ENCODE peak calls at places on chromosome 1, in four cellular contexts. T is tibial artery, V is Ammon's horn, N is T-helper 9 cell. Y is an unnamed sample.

GRCh38 chr1:84611091-84611490 is 36.9 kb upstream of the CTBS start:
- DNase-seq in T (no peak), V (no peak), N (no peak), Y (no peak)

GRCh38 chr1:99503276-99503747 is 142.6 kb upstream of the PALMD start:
- DNase-seq in V (no peak), N (no peak), T (no peak), Y (no peak)

GRCh38 chr1:53372501-53372951 is 44.7 kb upstream of the LRP8 start:
- DNase-seq in N (no peak), T (peak), V (no peak), Y (no peak)

GRCh38 chr1:23385119-23385621 is 15.5 kb upstream of the ZNF436 start:
- DNase-seq in T (no peak), V (no peak), N (no peak), Y (no peak)

GRCh38 chr1:92483442-92484170 is 3.1 kb downstream of the GFI1 start:
- DNase-seq in V (no peak), T (no peak), N (peak), Y (peak)

GRCh38 chr1:27377760-27378495 is 3.3 kb upstream of the FCN3 start:
- DNase-seq in T (no peak), V (no peak), N (no peak), Y (no peak)

GRCh38 chr1:186655877-186656276 is 24.3 kb downstream of the PTGS2 start:
- DNase-seq in V (no peak), T (no peak), N (no peak), Y (no peak)

GRCh38 chr1:48302652-48303051 is 80.1 kb downstream of the SLC5A9 start:
- DNase-seq in N (no peak), V (no peak), T (no peak), Y (no peak)

GRCh38 chr1:110535985-110536384 is 17.0 kb upstream of the KCNA10 start:
- DNase-seq in N (no peak), T (no peak), V (no peak), Y (no peak)

GRCh38 chr1:170805957-170806662 is 129.2 kb upstream of the MROH9 start:
- DNase-seq in N (no peak), V (no peak), T (peak), Y (no peak)

GRCh38 chr1:62321438-62321837 is 2.2 kb upstream of the KANK4 start:
- DNase-seq in T (no peak), N (no peak), V (no peak), Y (no peak)

GRCh38 chr1:53541263-53541625 is 82.0 kb downstream of the DMRTB1 start:
- DNase-seq in T (no peak), V (no peak), N (no peak), Y (no peak)

GRCh38 chr1:85361106-85361505 is 84.7 kb upstream of the BCL10 start:
- DNase-seq in N (no peak), V (peak), T (no peak), Y (no peak)